ENCODE peak calls at places on chromosomes 3 and 15, in five cellular contexts. X, M, S, Q and V are unnamed samples.
A peak's percentile ranks its signal among the peaks of the same experiment; 100 is the strongest.

GRCh38 chr3:167750273-167750971 is 14.9 kb downstream of the SERPINI1 start:
- DNase-seq in S (no peak), Q (no peak), M (no peak), X (peak; percentile 52), V (no peak)

GRCh38 chr15:49088996-49089395 is 42.8 kb upstream of the SECISBP2L start:
- DNase-seq in Q (no peak), X (no peak), M (no peak), S (no peak), V (no peak)

GRCh38 chr15:89457086-89457485 is 39.3 kb downstream of the RHCG start:
- DNase-seq in M (peak; percentile 28), Q (peak; percentile 49), X (no peak), S (peak; percentile 12), V (peak; percentile 58)

GRCh38 chr15:63006032-63006878 is 36.3 kb upstream of the TPM1 start:
- DNase-seq in S (no peak), X (no peak), Q (no peak), M (no peak), V (no peak)

GRCh38 chr15:74024687-74025086 is 30.2 kb downstream of the PML start:
- DNase-seq in X (no peak), S (no peak), M (no peak), Q (no peak), V (no peak)

GRCh38 chr3:156781310-156782230 is 44.6 kb upstream of the LEKR1 start:
- DNase-seq in X (no peak), M (peak; percentile 85), Q (peak; percentile 76), S (no peak), V (no peak)

GRCh38 chr3:172519740-172520139 is 3.5 kb downstream of the TNFSF10 start:
- DNase-seq in S (no peak), Q (no peak), X (no peak), M (no peak), V (no peak)

GRCh38 chr3:146502887-146503458 is 33.6 kb upstream of the PLSCR2 start:
- DNase-seq in Q (no peak), S (no peak), X (no peak), M (peak; percentile 13), V (no peak)

GRCh38 chr3:59006791-59007517 is 42.9 kb downstream of the CFAP20DC start:
- DNase-seq in M (peak; percentile 76), Q (peak; percentile 12), S (no peak), X (no peak), V (no peak)

GRCh38 chr15:87369269-87369668 is 887.3 kb downstream of the NTRK3 start:
- DNase-seq in M (peak; percentile 93), Q (peak; percentile 8), X (no peak), S (no peak), V (no peak)

GRCh38 chr15:57566840-57567239 is 24.9 kb upstream of the MYZAP start:
- DNase-seq in X (no peak), S (no peak), M (no peak), Q (no peak), V (no peak)

GRCh38 chr3:73624363-73625123 is at the start of gene PDZRN3:
- DNase-seq in X (no peak), S (no peak), M (peak; percentile 82), Q (no peak), V (peak; percentile 82)

GRCh38 chr15:61033319-61033718 is 195.8 kb downstream of the RORA start:
- DNase-seq in S (no peak), M (no peak), X (no peak), Q (no peak), V (no peak)

GRCh38 chr3:156140196-156140595 is 19.8 kb downstream of the KCNAB1 start:
- DNase-seq in M (no peak), Q (no peak), S (no peak), X (no peak), V (no peak)

GRCh38 chr3:173553635-173554280 is 156.2 kb downstream of the NLGN1 start:
- DNase-seq in S (peak; percentile 10), M (peak; percentile 42), Q (no peak), X (no peak), V (peak; percentile 26)

GRCh38 chr3:153760952-153761351 is 360.2 kb upstream of the ARHGEF26 start:
- DNase-seq in X (no peak), M (no peak), Q (no peak), S (no peak), V (no peak)

GRCh38 chr3:188573929-188574317 is 420.0 kb downstream of the LPP start:
- DNase-seq in S (no peak), M (no peak), Q (no peak), X (no peak), V (no peak)

GRCh38 chr3:195385526-195385925 is 57.3 kb downstream of the ACAP2 start:
- DNase-seq in M (peak; percentile 23), Q (no peak), S (no peak), X (no peak), V (no peak)

GRCh38 chr15:51726302-51727073 is 11.0 kb downstream of the LYSMD2 start:
- DNase-seq in S (peak; percentile 10), M (peak; percentile 93), Q (peak; percentile 84), X (no peak), V (peak; percentile 77)

DNA sequence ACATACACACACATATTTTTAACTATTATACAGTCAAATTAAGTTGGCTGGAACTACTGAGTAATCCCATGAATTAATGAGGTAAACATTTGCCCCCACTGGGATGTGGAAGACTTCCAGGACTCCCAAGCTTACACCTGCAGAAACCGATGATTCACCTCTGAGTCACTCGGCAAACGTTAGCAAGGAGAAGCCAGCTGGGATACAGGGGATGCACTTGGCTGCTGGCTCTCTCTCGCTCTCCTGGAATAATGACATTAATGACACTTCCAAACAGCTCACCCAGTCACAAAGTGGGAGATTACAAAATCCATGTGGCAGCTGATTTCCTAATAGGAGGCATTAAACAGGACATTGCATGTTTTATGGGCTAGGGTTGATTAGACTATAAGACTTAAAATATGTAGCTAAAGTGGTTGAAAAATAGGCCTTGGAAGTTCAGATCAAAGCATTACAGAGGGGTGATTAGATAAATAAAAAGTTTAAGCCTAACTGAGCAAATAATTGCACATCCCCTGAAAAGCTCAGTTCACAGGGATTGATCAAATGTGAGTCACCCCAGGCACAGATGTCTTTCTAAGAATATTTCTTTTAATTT is 500.9 kb downstream of the SOX2 start:
- DNase-seq in Q (no peak), X (no peak), M (peak; percentile 22), S (peak; percentile 96), V (peak; percentile 6)
- TF ChIP-seq MXI1 in Q (no peak), X (no peak), M (no peak), S (no peak), V (no peak)

GRCh38 chr3:164897335-164897734 is 181.0 kb downstream of the SI start:
- DNase-seq in S (no peak), Q (no peak), X (no peak), M (no peak), V (no peak)
- TF ChIP-seq MXI1 in S (no peak), Q (no peak), X (no peak), M (no peak), V (no peak)

DNA sequence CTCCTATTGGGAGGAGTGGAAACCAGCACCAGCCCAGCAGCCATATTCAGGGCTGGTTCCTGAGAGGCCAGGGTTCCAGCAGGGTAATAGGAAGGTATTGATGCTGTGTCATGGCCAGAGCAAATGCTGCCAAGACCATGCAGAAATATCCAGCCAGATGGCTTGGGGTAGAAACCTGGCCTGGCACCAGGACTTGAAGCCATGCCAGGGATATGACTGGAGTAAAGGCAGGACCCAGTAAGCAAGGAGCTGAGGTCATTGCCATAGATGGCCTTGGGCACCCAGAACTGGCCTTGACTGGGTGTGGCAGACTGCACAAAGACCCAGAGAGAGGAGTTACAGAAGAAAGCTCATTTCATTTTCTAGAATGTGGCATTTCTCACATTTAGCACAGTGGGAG is 257.6 kb upstream of the GOLGA6L4 start:
- DNase-seq in S (no peak), M (no peak), X (no peak), Q (no peak), V (no peak)
- TF ChIP-seq MXI1 in S (no peak), M (no peak), X (no peak), Q (no peak), V (no peak)

GRCh38 chr3:165855581-165855980 is 18.4 kb upstream of the BCHE start:
- DNase-seq in S (no peak), Q (no peak), M (no peak), X (no peak), V (no peak)
- TF ChIP-seq MXI1 in S (no peak), Q (no peak), M (no peak), X (no peak), V (no peak)